ENCODE peak calls at places on chromosome 19, in seven cellular contexts. One of them, this sample, is unnamed.

GRCh38 chr19:46963093-46963734 is 56.4 kb upstream of the NPAS1 start:
- DNase-seq in HTR-8/SVneo: peak; percentile 73
- DNase-seq in NCI-H1092: no peak
- DNase-seq in activated effector memory CD4-positive, alpha-beta T cell treated with Interleukin-2 at 50 U/mL for 16 hours: no peak
- DNase-seq in stimulated activated CD4-positive, alpha-beta T cell treated with anti-CD3 and anti-CD28 coated beads, TNF-alpha, amount 100 ng/mL, for 1 hour: no peak
- DNase-seq in cardiac septum: no peak
- DNase-seq in lung: no peak
- DNase-seq in this sample: no peak

GRCh38 chr19:7845390-7846179 is 15.6 kb downstream of the EVI5L start:
- DNase-seq in HTR-8/SVneo: no peak
- DNase-seq in NCI-H1092: no peak
- DNase-seq in activated effector memory CD4-positive, alpha-beta T cell treated with Interleukin-2 at 50 U/mL for 16 hours: no peak
- DNase-seq in stimulated activated CD4-positive, alpha-beta T cell treated with anti-CD3 and anti-CD28 coated beads, TNF-alpha, amount 100 ng/mL, for 1 hour: no peak
- DNase-seq in cardiac septum: no peak
- DNase-seq in lung: no peak
- DNase-seq in this sample: no peak

GRCh38 chr19:5974721-5975387 is 3.1 kb downstream of the RANBP3 start:
- DNase-seq in HTR-8/SVneo: no peak
- DNase-seq in NCI-H1092: no peak
- DNase-seq in activated effector memory CD4-positive, alpha-beta T cell treated with Interleukin-2 at 50 U/mL for 16 hours: no peak
- DNase-seq in stimulated activated CD4-positive, alpha-beta T cell treated with anti-CD3 and anti-CD28 coated beads, TNF-alpha, amount 100 ng/mL, for 1 hour: peak; percentile 29
- DNase-seq in cardiac septum: no peak
- DNase-seq in lung: peak; percentile 59
- DNase-seq in this sample: no peak

GRCh38 chr19:17160908-17161307 is 54.2 kb upstream of the USE1 start:
- DNase-seq in HTR-8/SVneo: no peak
- DNase-seq in NCI-H1092: no peak
- DNase-seq in activated effector memory CD4-positive, alpha-beta T cell treated with Interleukin-2 at 50 U/mL for 16 hours: no peak
- DNase-seq in stimulated activated CD4-positive, alpha-beta T cell treated with anti-CD3 and anti-CD28 coated beads, TNF-alpha, amount 100 ng/mL, for 1 hour: no peak
- DNase-seq in cardiac septum: no peak
- DNase-seq in lung: no peak
- DNase-seq in this sample: no peak

GRCh38 chr19:47356900-47357299 is 7.8 kb downstream of the DHX34 start:
- DNase-seq in HTR-8/SVneo: no peak
- DNase-seq in NCI-H1092: no peak
- DNase-seq in activated effector memory CD4-positive, alpha-beta T cell treated with Interleukin-2 at 50 U/mL for 16 hours: no peak
- DNase-seq in stimulated activated CD4-positive, alpha-beta T cell treated with anti-CD3 and anti-CD28 coated beads, TNF-alpha, amount 100 ng/mL, for 1 hour: no peak
- DNase-seq in cardiac septum: no peak
- DNase-seq in lung: no peak
- DNase-seq in this sample: no peak

GRCh38 chr19:49042177-49042576 is 1.5 kb upstream of the CGB5 start:
- DNase-seq in HTR-8/SVneo: no peak
- DNase-seq in NCI-H1092: no peak
- DNase-seq in activated effector memory CD4-positive, alpha-beta T cell treated with Interleukin-2 at 50 U/mL for 16 hours: no peak
- DNase-seq in stimulated activated CD4-positive, alpha-beta T cell treated with anti-CD3 and anti-CD28 coated beads, TNF-alpha, amount 100 ng/mL, for 1 hour: no peak
- DNase-seq in cardiac septum: no peak
- DNase-seq in lung: no peak
- DNase-seq in this sample: no peak

GRCh38 chr19:13906525-13906904 is 514 bp downstream of the CC2D1A start:
- DNase-seq in HTR-8/SVneo: no peak
- DNase-seq in NCI-H1092: no peak
- DNase-seq in activated effector memory CD4-positive, alpha-beta T cell treated with Interleukin-2 at 50 U/mL for 16 hours: peak; percentile 9
- DNase-seq in stimulated activated CD4-positive, alpha-beta T cell treated with anti-CD3 and anti-CD28 coated beads, TNF-alpha, amount 100 ng/mL, for 1 hour: peak; percentile 24
- DNase-seq in cardiac septum: no peak
- DNase-seq in lung: peak; percentile 41
- DNase-seq in this sample: no peak

GRCh38 chr19:47044946-47045866 is 3.2 kb downstream of the TMEM160 start:
- DNase-seq in HTR-8/SVneo: no peak
- DNase-seq in NCI-H1092: no peak
- DNase-seq in activated effector memory CD4-positive, alpha-beta T cell treated with Interleukin-2 at 50 U/mL for 16 hours: no peak
- DNase-seq in stimulated activated CD4-positive, alpha-beta T cell treated with anti-CD3 and anti-CD28 coated beads, TNF-alpha, amount 100 ng/mL, for 1 hour: no peak
- DNase-seq in cardiac septum: no peak
- DNase-seq in lung: no peak
- DNase-seq in this sample: no peak

GRCh38 chr19:35959040-35959967 is 23.1 kb downstream of the LRFN3 start:
- DNase-seq in HTR-8/SVneo: no peak
- DNase-seq in NCI-H1092: no peak
- DNase-seq in activated effector memory CD4-positive, alpha-beta T cell treated with Interleukin-2 at 50 U/mL for 16 hours: peak; percentile 81
- DNase-seq in stimulated activated CD4-positive, alpha-beta T cell treated with anti-CD3 and anti-CD28 coated beads, TNF-alpha, amount 100 ng/mL, for 1 hour: peak; percentile 68
- DNase-seq in cardiac septum: peak; percentile 92
- DNase-seq in lung: no peak
- DNase-seq in this sample: no peak

GRCh38 chr19:43078311-43078710 is 4.2 kb downstream of the PSG2 start:
- DNase-seq in HTR-8/SVneo: peak; percentile 43
- DNase-seq in NCI-H1092: no peak
- DNase-seq in activated effector memory CD4-positive, alpha-beta T cell treated with Interleukin-2 at 50 U/mL for 16 hours: no peak
- DNase-seq in stimulated activated CD4-positive, alpha-beta T cell treated with anti-CD3 and anti-CD28 coated beads, TNF-alpha, amount 100 ng/mL, for 1 hour: no peak
- DNase-seq in cardiac septum: no peak
- DNase-seq in lung: no peak
- DNase-seq in this sample: no peak

GRCh38 chr19:40716031-40716654 is 543 bp downstream of the COQ8B start:
- DNase-seq in HTR-8/SVneo: peak; percentile 70
- DNase-seq in NCI-H1092: no peak
- DNase-seq in activated effector memory CD4-positive, alpha-beta T cell treated with Interleukin-2 at 50 U/mL for 16 hours: peak; percentile 34
- DNase-seq in stimulated activated CD4-positive, alpha-beta T cell treated with anti-CD3 and anti-CD28 coated beads, TNF-alpha, amount 100 ng/mL, for 1 hour: peak; percentile 48
- DNase-seq in cardiac septum: no peak
- DNase-seq in lung: no peak
- DNase-seq in this sample: no peak

GRCh38 chr19:39874404-39874803 is 28.2 kb upstream of the FBL start:
- DNase-seq in HTR-8/SVneo: no peak
- DNase-seq in NCI-H1092: no peak
- DNase-seq in activated effector memory CD4-positive, alpha-beta T cell treated with Interleukin-2 at 50 U/mL for 16 hours: no peak
- DNase-seq in stimulated activated CD4-positive, alpha-beta T cell treated with anti-CD3 and anti-CD28 coated beads, TNF-alpha, amount 100 ng/mL, for 1 hour: no peak
- DNase-seq in cardiac septum: no peak
- DNase-seq in lung: no peak
- DNase-seq in this sample: no peak

GRCh38 chr19:38904463-38905185 is 4.9 kb downstream of the NFKBIB start:
- DNase-seq in HTR-8/SVneo: no peak
- DNase-seq in NCI-H1092: no peak
- DNase-seq in activated effector memory CD4-positive, alpha-beta T cell treated with Interleukin-2 at 50 U/mL for 16 hours: no peak
- DNase-seq in stimulated activated CD4-positive, alpha-beta T cell treated with anti-CD3 and anti-CD28 coated beads, TNF-alpha, amount 100 ng/mL, for 1 hour: no peak
- DNase-seq in cardiac septum: no peak
- DNase-seq in lung: no peak
- DNase-seq in this sample: no peak

GRCh38 chr19:56170261-56170660 is 5.5 kb upstream of the GALP start:
- DNase-seq in HTR-8/SVneo: peak; percentile 32
- DNase-seq in NCI-H1092: no peak
- DNase-seq in activated effector memory CD4-positive, alpha-beta T cell treated with Interleukin-2 at 50 U/mL for 16 hours: no peak
- DNase-seq in stimulated activated CD4-positive, alpha-beta T cell treated with anti-CD3 and anti-CD28 coated beads, TNF-alpha, amount 100 ng/mL, for 1 hour: no peak
- DNase-seq in cardiac septum: no peak
- DNase-seq in lung: peak; percentile 90
- DNase-seq in this sample: peak; percentile 31